ENCODE peak calls at places on chromosomes 5 and 9, in eight cellular contexts. A is GM12864, I is ELR, M is NCI-H226, U is K562, O is sciatic nerve, B is neural progenitor cell, D is GM19239. H is an unnamed sample.
A peak's percentile ranks its signal among the peaks of the same experiment; 100 is the strongest.

GRCh38 chr9:135023389-135023788 is 64.1 kb upstream of the OLFM1 start:
- DNase-seq in A (no peak), I (peak; percentile 31), M (peak; percentile 69), U (no peak), O (no peak), B (no peak), D (no peak), H (peak; percentile 85)

GRCh38 chr9:93968451-93969327 is 13.5 kb upstream of the BARX1 start:
- DNase-seq in A (no peak), I (peak; percentile 35), M (no peak), U (no peak), O (no peak), B (no peak), D (no peak), H (peak; percentile 81)

GRCh38 chr5:124310453-124310852 is 436.0 kb downstream of the ZNF608 start:
- DNase-seq in A (no peak), I (no peak), M (no peak), U (no peak), O (no peak), B (peak; percentile 35), D (no peak), H (no peak)

GRCh38 chr5:80777347-80778287 is 122.8 kb upstream of the DHFR start:
- DNase-seq in A (no peak), I (no peak), M (no peak), U (no peak), O (no peak), B (no peak), D (no peak), H (no peak)

GRCh38 chr9:935348-935965 is 41.0 kb upstream of the DMRT3 start:
- DNase-seq in A (no peak), I (peak; percentile 16), M (peak; percentile 24), U (no peak), O (no peak), B (no peak), D (no peak), H (no peak)

GRCh38 chr5:116944171-116944570 is 369.5 kb upstream of the SEMA6A start:
- DNase-seq in A (no peak), I (no peak), M (no peak), U (no peak), O (no peak), B (peak; percentile 9), D (no peak), H (peak; percentile 56)

GRCh38 chr5:174801798-174802197 is 77.4 kb downstream of the MSX2 start:
- DNase-seq in A (no peak), I (no peak), M (no peak), U (no peak), O (no peak), B (no peak), D (no peak), H (no peak)

GRCh38 chr5:136420168-136420916 is 55.0 kb upstream of the TRPC7 start:
- DNase-seq in A (no peak), I (no peak), M (no peak), U (no peak), O (no peak), B (no peak), D (no peak), H (no peak)

GRCh38 chr9:69168709-69169217 is 5.3 kb upstream of the TJP2 start:
- DNase-seq in A (no peak), I (peak; percentile 70), M (peak; percentile 43), U (peak; percentile 58), O (no peak), B (no peak), D (peak; percentile 34), H (peak; percentile 72)

GRCh38 chr5:32329395-32329834 is 16.7 kb upstream of the MTMR12 start:
- DNase-seq in A (no peak), I (peak; percentile 76), M (no peak), U (peak; percentile 72), O (peak; percentile 71), B (peak; percentile 63), D (peak; percentile 59), H (peak; percentile 92)

GRCh38 chr9:13651526-13651925 is 372.0 kb upstream of the MPDZ start:
- DNase-seq in A (no peak), I (no peak), M (no peak), U (no peak), O (no peak), B (no peak), D (no peak), H (no peak)

GRCh38 chr5:110063640-110064592 is 374.2 kb downstream of the MAN2A1 start:
- DNase-seq in A (no peak), I (peak; percentile 57), M (peak; percentile 68), U (no peak), O (no peak), B (no peak), D (no peak), H (peak; percentile 27)

GRCh38 chr5:77326142-77326541 is 115.7 kb downstream of the PDE8B start:
- DNase-seq in A (no peak), I (no peak), M (no peak), U (no peak), O (no peak), B (no peak), D (no peak), H (no peak)

H was measured in osteoblast.